ENCODE peak calls at places on chromosomes 7 and 10, in seven cellular contexts. H, A, W, Z, I, J and D are unnamed samples.

GRCh38 chr10:129141492-129141891 is 325.5 kb upstream of the MGMT start:
- DNase-seq in J (no peak), W (no peak), H (no peak), I (no peak), A (no peak), Z (no peak), D (no peak)

GRCh38 chr7:55016746-55017090 is 2.1 kb upstream of the EGFR start:
- DNase-seq in J (no peak), Z (no peak), A (no peak), H (no peak), I (no peak), W (no peak), D (no peak)

GRCh38 chr10:14910953-14911352 is 32.3 kb downstream of the SUV39H2 start:
- DNase-seq in Z (no peak), H (no peak), I (no peak), J (no peak), W (no peak), A (no peak), D (no peak)

GRCh38 chr7:28956608-28957063 is 1.5 kb downstream of the TRIL start:
- DNase-seq in W (no peak), Z (peak; percentile 22), J (peak; percentile 79), A (peak; percentile 89), H (peak; percentile 60), I (peak; percentile 77), D (peak; percentile 68)

GRCh38 chr10:24645784-24646183 is 77.9 kb downstream of the ARHGAP21 start:
- DNase-seq in H (no peak), I (no peak), J (no peak), A (no peak), Z (peak; percentile 15), W (no peak), D (no peak)

GRCh38 chr10:132036887-132037675 is 28.7 kb upstream of the JAKMIP3 start:
- DNase-seq in I (no peak), W (peak; percentile 12), Z (no peak), A (no peak), J (no peak), H (no peak), D (peak; percentile 31)

GRCh38 chr7:39631736-39632304 is 8.4 kb downstream of the RALA start:
- DNase-seq in J (no peak), W (no peak), Z (no peak), I (no peak), A (no peak), H (no peak), D (no peak)

GRCh38 chr7:84524714-84525694 is 330.4 kb upstream of the SEMA3A start:
- DNase-seq in A (no peak), I (no peak), Z (peak; percentile 63), W (no peak), J (no peak), H (no peak), D (no peak)

GRCh38 chr7:105621617-105622016 is 40.3 kb upstream of the EFCAB10 start:
- DNase-seq in J (no peak), H (no peak), Z (no peak), I (peak; percentile 12), A (peak; percentile 10), W (no peak), D (peak; percentile 46)

GRCh38 chr10:25896421-25896820 is 37.6 kb upstream of the MYO3A start:
- DNase-seq in A (no peak), I (no peak), W (no peak), Z (no peak), J (no peak), H (no peak), D (no peak)

GRCh38 chr10:14299516-14299915 is 31.2 kb downstream of the FRMD4A start:
- DNase-seq in A (no peak), H (no peak), Z (no peak), W (no peak), J (no peak), I (no peak), D (no peak)